ENCODE peak calls at places on chromosomes 1 and 21, in six cellular contexts. P is type B pancreatic cell, J is vagina, T is fibroblast of pulmonary artery, S is fibroblast of the aortic adventitia, O is nephron progenitor cell. V is an unnamed sample.

GRCh38 chr1:59041878-59042277 is 255.0 kb upstream of the FGGY start:
- DNase-seq in P (no peak), J (no peak), T (peak; percentile 81), S (peak; percentile 66), O (no peak), V (no peak)

GRCh38 chr1:206893380-206893779 is 3.9 kb upstream of the IL24 start:
- DNase-seq in P (no peak), J (no peak), T (no peak), S (no peak), O (no peak), V (no peak)

GRCh38 chr1:67722292-67722944 is 37.4 kb downstream of the GADD45A start:
- DNase-seq in P (no peak), J (no peak), T (peak; percentile 44), S (peak; percentile 47), O (no peak), V (no peak)

GRCh38 chr1:233607252-233608119 is 6.4 kb upstream of the KCNK1 start:
- DNase-seq in P (no peak), J (no peak), T (no peak), S (no peak), O (no peak), V (peak; percentile 93)

GRCh38 chr1:86712088-86712860 is 7.9 kb downstream of the SH3GLB1 start:
- DNase-seq in P (no peak), J (no peak), T (no peak), S (no peak), O (no peak), V (no peak)

GRCh38 chr21:39386194-39386593 is 37.3 kb upstream of the HMGN1 start:
- DNase-seq in P (no peak), J (no peak), T (peak; percentile 39), S (peak; percentile 43), O (no peak), V (peak; percentile 18)

GRCh38 chr1:172357753-172358152 is 62.7 kb upstream of the C1orf105 start:
- DNase-seq in P (no peak), J (no peak), T (no peak), S (no peak), O (no peak), V (no peak)

GRCh38 chr1:71093938-71094337 is 13.1 kb upstream of the ZRANB2 start:
- DNase-seq in P (no peak), J (no peak), T (peak; percentile 63), S (peak; percentile 61), O (no peak), V (peak; percentile 35)

GRCh38 chr1:215911406-215911968 is 344.4 kb downstream of the KCTD3 start:
- DNase-seq in P (no peak), J (no peak), T (peak; percentile 27), S (peak; percentile 41), O (no peak), V (no peak)

GRCh38 chr1:52142220-52143153 is 598 bp downstream of the ZFYVE9 start:
- DNase-seq in P (peak; percentile 75), J (no peak), T (peak; percentile 59), S (peak; percentile 56), O (no peak), V (peak; percentile 57)

GRCh38 chr1:147202576-147202975 is 22.6 kb downstream of the FMO5 start:
- DNase-seq in P (no peak), J (no peak), T (no peak), S (no peak), O (no peak), V (no peak)

GRCh38 chr1:226351709-226352108 is 42.7 kb upstream of the LIN9 start:
- DNase-seq in P (no peak), J (no peak), T (no peak), S (no peak), O (no peak), V (no peak)

GRCh38 chr1:10648689-10649483 is 147.6 kb downstream of the CASZ1 start:
- DNase-seq in P (no peak), J (no peak), T (no peak), S (no peak), O (peak; percentile 74), V (no peak)

GRCh38 chr1:169511339-169512028 is 25.7 kb upstream of the SLC19A2 start:
- DNase-seq in P (no peak), J (no peak), T (peak; percentile 93), S (peak; percentile 92), O (no peak), V (peak; percentile 90)

GRCh38 chr1:243748706-243749283 is 101.2 kb downstream of the AKT3 start:
- DNase-seq in P (no peak), J (no peak), T (peak; percentile 92), S (peak; percentile 89), O (no peak), V (peak; percentile 81)

GRCh38 chr1:3992103-3992556 is 92.1 kb upstream of the C1orf174 start:
- DNase-seq in P (no peak), J (no peak), T (no peak), S (no peak), O (no peak), V (no peak)

GRCh38 chr1:208131631-208132286 is 112.4 kb downstream of the PLXNA2 start:
- DNase-seq in P (no peak), J (no peak), T (no peak), S (no peak), O (no peak), V (no peak)
- TF ChIP-seq CTCF in P (no peak), J (no peak), T (no peak), S (no peak), O (no peak), V (no peak)

DNA sequence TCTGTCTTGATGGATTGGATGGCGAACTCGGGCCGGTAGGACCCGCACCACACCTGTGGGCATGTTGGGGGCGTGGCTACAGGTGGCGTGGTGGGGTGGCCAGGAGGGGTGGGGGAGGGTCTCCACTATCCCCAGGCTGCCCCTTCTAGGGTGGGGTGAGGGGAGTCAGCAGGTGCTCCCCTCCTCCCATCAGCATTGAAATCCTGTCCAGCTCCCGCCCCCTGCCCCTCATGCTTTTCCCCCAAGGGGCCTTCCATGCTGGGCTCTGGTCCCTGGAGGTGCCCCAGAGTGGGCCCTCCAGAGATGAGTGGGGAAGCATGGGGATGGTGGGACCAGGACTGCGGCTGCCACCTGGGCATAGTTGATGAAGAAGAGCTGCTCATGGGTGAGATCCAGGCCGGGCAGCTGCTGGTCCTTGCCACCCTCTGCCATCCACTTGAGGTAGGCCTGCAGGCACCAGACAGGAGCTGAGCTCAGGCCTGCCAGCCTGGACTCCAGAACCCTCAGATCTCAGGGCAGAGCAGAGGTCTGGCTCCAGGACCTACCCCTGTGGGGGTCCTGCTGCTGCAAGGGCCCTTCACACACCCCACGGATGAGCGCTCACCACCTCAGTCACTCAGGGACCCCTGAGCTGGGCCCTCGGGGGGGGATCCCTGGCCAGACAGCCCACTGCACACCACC is 5.1 kb downstream of the PRXL2B start:
- DNase-seq in P (no peak), J (no peak), T (no peak), S (no peak), O (no peak), V (no peak)
- TF ChIP-seq CTCF in P (no peak), J (no peak), T (no peak), S (no peak), O (no peak), V (no peak)

DNA sequence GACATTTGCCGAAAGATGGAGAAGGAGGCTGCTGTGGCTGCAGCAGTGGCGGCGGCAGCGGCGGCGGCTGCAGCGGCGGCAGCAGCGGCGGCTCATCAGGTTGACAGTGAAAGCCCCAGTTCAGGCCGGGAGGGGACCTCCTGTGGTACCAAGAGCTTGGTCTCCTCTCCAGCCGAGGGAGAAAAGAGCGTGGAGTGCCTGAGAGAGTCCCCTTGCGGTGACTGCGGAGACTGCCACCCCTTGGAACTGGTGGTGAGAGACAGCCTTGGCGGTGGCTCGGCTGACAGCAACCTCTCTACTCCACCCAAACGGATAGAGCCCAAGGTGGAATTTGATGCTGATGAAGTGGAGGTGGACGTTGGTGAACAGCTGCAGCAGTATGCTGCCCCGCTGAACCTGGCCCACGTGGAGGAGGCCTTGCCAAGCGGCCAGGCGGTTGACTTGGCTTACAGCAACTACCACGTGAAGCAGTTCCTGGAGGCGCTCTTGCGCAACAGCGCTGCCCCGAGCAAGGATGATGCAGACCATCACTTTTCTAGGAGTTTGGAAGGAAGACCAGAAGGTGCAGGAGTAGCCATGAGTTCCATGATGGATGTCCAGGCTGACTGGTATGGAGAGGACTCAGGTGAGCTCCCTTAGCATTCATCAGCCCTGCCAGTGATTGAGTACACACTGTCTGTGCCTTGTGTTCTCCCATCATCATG is 6.3 kb downstream of the ZBTB8B start:
- DNase-seq in P (no peak), J (no peak), T (no peak), S (no peak), O (no peak), V (no peak)
- TF ChIP-seq CTCF in P (peak; percentile 48), J (no peak), T (peak; percentile 41), S (peak; percentile 27), O (no peak), V (no peak)

GRCh38 chr1:165454211-165454610 is 9.3 kb upstream of the RXRG start:
- DNase-seq in P (no peak), J (no peak), T (no peak), S (no peak), O (no peak), V (no peak)

GRCh38 chr1:165456114-165456513 is 11.2 kb upstream of the RXRG start:
- DNase-seq in P (no peak), J (no peak), T (no peak), S (no peak), O (no peak), V (peak; percentile 58)

GRCh38 chr1:165452336-165453130 is 7.6 kb upstream of the RXRG start:
- DNase-seq in P (no peak), J (no peak), T (no peak), S (no peak), O (no peak), V (no peak)

GRCh38 chr1:165455111-165455510 is 10.2 kb upstream of the RXRG start:
- DNase-seq in P (no peak), J (no peak), T (no peak), S (no peak), O (no peak), V (no peak)

GRCh38 chr1:165456861-165457260 is 11.9 kb upstream of the RXRG start:
- DNase-seq in P (no peak), J (no peak), T (no peak), S (no peak), O (no peak), V (no peak)
- TF ChIP-seq CTCF in P (no peak), J (no peak), T (no peak), S (no peak), O (no peak), V (no peak)

DNA sequence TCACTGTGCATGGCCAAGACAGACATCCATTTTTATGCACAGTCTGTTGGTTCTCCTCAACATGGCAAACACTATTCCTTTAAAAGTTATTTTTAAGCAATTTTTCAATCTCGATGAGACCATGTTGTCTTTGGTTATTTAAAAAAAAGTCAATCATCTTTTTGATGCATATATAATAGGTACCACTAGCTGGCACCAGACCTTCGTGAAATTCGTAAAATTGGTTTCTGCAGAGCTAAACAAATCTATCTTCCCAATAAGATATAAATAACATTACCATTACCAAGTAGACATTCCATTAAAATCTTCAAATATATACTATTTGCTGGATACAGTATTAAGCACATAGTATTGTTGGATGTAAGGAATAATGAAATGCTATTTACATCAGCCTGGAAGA is 220.0 kb upstream of the GREM2 start:
- DNase-seq in P (no peak), J (no peak), T (no peak), S (no peak), O (no peak), V (no peak)
- TF ChIP-seq CTCF in P (peak; percentile 25), J (no peak), T (no peak), S (peak; percentile 27), O (no peak), V (no peak)